ENCODE peak calls at places on chromosomes 4 and X, in eight cellular contexts. L, Q, O, E, N, U, F and P are unnamed samples.

GRCh38 chr4:153684182-153685073 is at the start of gene TLR2:
- DNase-seq in L (peak), Q (peak), O (peak), E (peak), N (peak), U (peak), F (peak), P (no peak)

GRCh38 chr4:25123236-25123635 is 37.0 kb downstream of the SEPSECS start:
- DNase-seq in L (no peak), Q (no peak), O (no peak), E (no peak), N (no peak), U (no peak), F (no peak), P (no peak)

GRCh38 chrX:85836868-85837267 is 210.5 kb downstream of the CHM start:
- DNase-seq in L (no peak), Q (peak), O (no peak), E (no peak), N (no peak), U (no peak), F (peak), P (peak)

GRCh38 chr4:169014581-169014980 is 4.5 kb upstream of the CBR4 start:
- DNase-seq in L (no peak), Q (peak), O (no peak), E (no peak), N (no peak), U (no peak), F (no peak), P (no peak)

GRCh38 chr4:8232748-8233147 is 33.7 kb downstream of the SH3TC1 start:
- DNase-seq in L (no peak), Q (no peak), O (no peak), E (peak), N (no peak), U (no peak), F (no peak), P (no peak)

GRCh38 chr4:189404271-189404670 is 536.4 kb upstream of the FRG1 start:
- DNase-seq in L (no peak), Q (no peak), O (no peak), E (no peak), N (no peak), U (no peak), F (no peak), P (no peak)

GRCh38 chr4:142663828-142664227 is 182.3 kb downstream of the INPP4B start:
- DNase-seq in L (no peak), Q (no peak), O (no peak), E (no peak), N (no peak), U (no peak), F (no peak), P (peak)

GRCh38 chrX:88101968-88102367 is 584.4 kb downstream of the KLHL4 start:
- DNase-seq in L (no peak), Q (no peak), O (no peak), E (no peak), N (no peak), U (no peak), F (no peak), P (no peak)

GRCh38 chr4:141388483-141388882 is 167.8 kb downstream of the ZNF330 start:
- DNase-seq in L (no peak), Q (peak), O (no peak), E (no peak), N (no peak), U (no peak), F (peak), P (peak)

GRCh38 chr4:165016971-165017370 is 14.8 kb upstream of the TRIM60 start:
- DNase-seq in L (no peak), Q (peak), O (no peak), E (no peak), N (peak), U (no peak), F (peak), P (no peak)
- TF ChIP-seq CTCF in L (no peak), Q (peak), O (no peak), E (no peak), N (peak), U (no peak), F (peak), P (peak)

DNA sequence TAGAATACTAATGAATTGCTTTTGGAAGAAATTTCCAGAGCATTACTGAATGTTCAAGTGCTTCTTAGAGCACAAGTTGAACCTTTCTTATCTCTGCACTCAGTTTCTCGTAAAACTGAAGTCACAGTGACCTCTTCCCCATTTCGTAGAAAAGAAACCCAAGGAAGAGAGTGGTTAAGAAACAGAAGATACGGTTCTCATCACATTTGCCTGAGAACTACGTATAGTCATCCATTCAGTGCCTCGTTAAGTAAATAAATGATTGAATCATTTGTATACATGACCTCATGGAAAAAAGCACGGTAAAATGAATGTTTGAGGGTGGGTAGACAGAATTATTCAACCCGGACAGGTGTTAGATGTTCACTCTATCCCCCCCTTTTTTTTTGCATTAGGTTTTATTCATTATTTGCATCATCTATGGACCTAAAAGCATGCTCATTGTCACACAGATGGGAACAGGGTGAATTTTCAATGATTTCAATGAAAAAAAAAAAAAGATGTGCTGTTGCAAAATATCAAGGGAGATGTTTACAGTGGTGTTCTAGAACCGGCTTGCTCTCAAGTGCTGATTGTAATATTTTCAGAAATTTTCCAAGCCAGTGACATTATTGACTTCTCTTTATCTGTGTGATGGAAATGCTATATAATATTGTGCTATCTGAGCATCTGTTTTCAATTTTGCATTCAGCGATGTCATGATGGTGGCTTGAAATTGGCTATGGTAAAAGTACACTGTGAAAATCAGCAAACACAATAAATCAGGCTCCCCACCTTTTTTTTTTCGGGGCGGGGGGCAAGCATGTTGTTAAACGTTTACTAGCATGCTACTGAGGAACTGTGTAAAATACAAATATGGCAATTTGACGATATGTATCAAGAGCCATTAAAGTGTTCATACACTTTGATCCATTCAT is 4.3 kb downstream of the RHOH start:
- DNase-seq in L (no peak), Q (peak), O (no peak), E (no peak), N (no peak), U (no peak), F (no peak), P (no peak)
- H3K4me3 ChIP-seq in L (no peak), Q (no peak), O (peak), E (no peak), N (no peak), U (peak), F (no peak), P (no peak)

DNA sequence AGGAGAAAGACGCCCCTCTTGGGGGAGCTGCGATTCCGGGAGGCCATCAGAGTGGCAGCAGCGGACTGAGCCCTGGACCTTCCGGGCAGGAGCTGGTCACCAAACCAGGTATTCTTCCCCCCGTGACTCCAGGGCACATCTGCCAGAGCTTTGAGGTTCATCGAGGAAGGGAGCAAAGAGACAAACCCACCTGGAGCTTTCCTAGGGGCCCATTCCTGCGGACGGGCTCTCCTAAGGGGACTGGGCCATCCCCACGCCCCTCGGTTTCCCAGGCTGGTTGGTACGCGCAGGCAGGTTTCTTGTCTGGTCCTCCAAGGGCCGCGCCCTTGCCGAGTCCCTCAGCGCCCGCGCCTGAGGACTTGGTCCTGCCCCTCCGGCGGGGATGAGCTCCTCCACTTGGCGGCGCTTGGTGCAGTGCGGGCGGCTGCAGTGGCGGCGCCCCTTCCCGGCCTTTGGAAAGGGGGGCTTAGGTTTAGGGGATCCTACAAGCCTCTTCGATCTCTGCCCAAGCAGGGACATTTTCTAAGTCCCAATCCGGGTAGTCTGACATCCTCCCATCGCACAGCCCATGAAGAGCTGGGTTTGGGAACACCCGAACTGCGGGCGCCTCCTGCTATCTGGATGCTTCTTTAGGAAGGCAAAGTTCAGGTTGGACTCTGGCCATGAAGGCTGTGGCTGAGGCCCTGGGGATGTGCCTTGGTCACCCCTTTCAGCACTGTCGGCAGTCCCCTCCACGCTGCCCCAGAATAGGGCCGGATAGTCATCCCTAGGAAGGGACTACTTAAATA is 543 bp downstream of the STBD1 start:
- DNase-seq in L (peak), Q (peak), O (no peak), E (peak), N (peak), U (peak), F (peak), P (peak)
- TF ChIP-seq CTCF in L (no peak), Q (peak), O (no peak), E (peak), N (peak), U (no peak), F (peak), P (peak)

DNA sequence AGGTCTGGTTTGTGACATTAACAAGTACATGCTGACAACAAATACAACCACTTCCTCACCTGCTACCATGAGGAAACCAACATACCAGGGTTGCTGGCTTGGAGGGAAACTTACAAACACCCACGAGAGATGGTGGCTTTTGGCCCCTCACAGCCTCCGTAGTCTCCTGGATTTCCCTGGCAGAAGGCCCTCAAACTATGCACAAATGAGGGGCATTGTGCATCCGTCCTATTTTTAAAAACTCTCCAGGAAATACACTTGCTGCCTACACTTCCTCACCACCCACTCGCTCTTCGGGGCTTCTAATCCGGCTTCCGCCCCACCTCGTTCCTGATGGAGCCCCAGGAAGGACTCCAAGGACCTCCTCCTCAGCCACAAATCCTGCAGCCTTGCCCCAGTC is 355.0 kb upstream of the GATB start:
- DNase-seq in L (no peak), Q (no peak), O (no peak), E (no peak), N (no peak), U (no peak), F (no peak), P (no peak)
- H3K4me3 ChIP-seq in L (no peak), Q (no peak), O (no peak), E (no peak), N (no peak), U (no peak), F (no peak), P (no peak)